ENCODE peak calls at places on chromosomes 3 and 15, in five cellular contexts. H is HuH-7, J is NCI-H226, K is myocyte, Y is stomach. D is an unnamed sample.

GRCh38 chr15:91311986-91312385 is 211.9 kb downstream of the SV2B start:
- DNase-seq in H (no peak), J (no peak), K (no peak), Y (no peak), D (no peak)

GRCh38 chr15:79640206-79640605 is 208.1 kb downstream of the MINAR1 start:
- DNase-seq in H (no peak), J (peak), K (peak), Y (peak), D (no peak)

GRCh38 chr3:95162794-95163193 is 1099.9 kb downstream of the NSUN3 start:
- DNase-seq in H (no peak), J (no peak), K (no peak), Y (no peak), D (no peak)

GRCh38 chr3:58419782-58420512 is 13.7 kb downstream of the PDHB start:
- DNase-seq in H (no peak), J (no peak), K (peak), Y (no peak), D (peak)

GRCh38 chr3:14295777-14296176 is 106.6 kb upstream of the SLC6A6 start:
- DNase-seq in H (peak), J (no peak), K (no peak), Y (no peak), D (no peak)

GRCh38 chr3:53789459-53789858 is 56.8 kb downstream of the CHDH start:
- DNase-seq in H (no peak), J (no peak), K (no peak), Y (no peak), D (no peak)

GRCh38 chr15:72827216-72827615 is 43.7 kb upstream of the ADPGK start:
- DNase-seq in H (no peak), J (no peak), K (peak), Y (no peak), D (no peak)

GRCh38 chr3:140579260-140579659 is 98.6 kb upstream of the TRIM42 start:
- DNase-seq in H (no peak), J (no peak), K (no peak), Y (no peak), D (no peak)

GRCh38 chr3:10198761-10199688 is 34.3 kb downstream of the IRAK2 start:
- DNase-seq in H (no peak), J (peak), K (no peak), Y (peak), D (peak)

GRCh38 chr3:31562525-31562924 is 29.8 kb downstream of the STT3B start:
- DNase-seq in H (no peak), J (no peak), K (no peak), Y (no peak), D (peak)

GRCh38 chr3:57787867-57788623 is 31.9 kb downstream of the SLMAP start:
- DNase-seq in H (no peak), J (peak), K (peak), Y (no peak), D (no peak)

GRCh38 chr3:1103525-1103924 is 10.7 kb downstream of the CNTN6 start:
- DNase-seq in H (no peak), J (no peak), K (no peak), Y (no peak), D (no peak)

GRCh38 chr3:11716576-11717250 is 73.0 kb upstream of the VGLL4 start:
- DNase-seq in H (no peak), J (no peak), K (no peak), Y (no peak), D (no peak)

GRCh38 chr15:71291723-71292122 is 176.5 kb downstream of the THSD4 start:
- DNase-seq in H (no peak), J (no peak), K (no peak), Y (no peak), D (no peak)

GRCh38 chr3:123758081-123758564 is 126.0 kb downstream of the MYLK start:
- DNase-seq in H (no peak), J (peak), K (peak), Y (no peak), D (no peak)

GRCh38 chr3:38578081-38578475 is 71.4 kb downstream of the SCN5A start:
- DNase-seq in H (no peak), J (no peak), K (no peak), Y (peak), D (no peak)

GRCh38 chr3:196378442-196378841 is 40.3 kb upstream of the TM4SF19 start:
- DNase-seq in H (no peak), J (no peak), K (no peak), Y (no peak), D (no peak)

GRCh38 chr3:183324083-183324482 is 71.0 kb downstream of the B3GNT5 start:
- DNase-seq in H (no peak), J (no peak), K (no peak), Y (no peak), D (no peak)

GRCh38 chr3:131163-131889 is 65.2 kb upstream of the CHL1 start:
- DNase-seq in H (no peak), J (no peak), K (no peak), Y (no peak), D (no peak)

GRCh38 chr15:56207092-56207491 is 36.6 kb downstream of the RFX7 start:
- DNase-seq in H (no peak), J (no peak), K (no peak), Y (no peak), D (no peak)

GRCh38 chr3:168546707-168547106 is 451.0 kb upstream of the GOLIM4 start:
- DNase-seq in H (no peak), J (no peak), K (no peak), Y (no peak), D (no peak)

GRCh38 chr3:47020311-47020710 is 40.8 kb downstream of the NBEAL2 start:
- DNase-seq in H (no peak), J (no peak), K (no peak), Y (no peak), D (no peak)

GRCh38 chr3:859135-859534 is 233.7 kb upstream of the CNTN6 start:
- DNase-seq in H (no peak), J (no peak), K (no peak), Y (no peak), D (no peak)

GRCh38 chr3:183360971-183361624 is 67.3 kb downstream of the MCF2L2 start:
- DNase-seq in H (no peak), J (no peak), K (no peak), Y (no peak), D (no peak)

GRCh38 chr3:60384352-60384751 is 866.9 kb downstream of the FHIT start:
- DNase-seq in H (no peak), J (no peak), K (no peak), Y (no peak), D (no peak)

GRCh38 chr15:32855942-32856341 is 138.1 kb downstream of the GREM1 start:
- DNase-seq in H (no peak), J (peak), K (peak), Y (no peak), D (no peak)

GRCh38 chr3:37591130-37591865 is 270.4 kb upstream of the CTDSPL start:
- DNase-seq in H (no peak), J (no peak), K (no peak), Y (no peak), D (no peak)

GRCh38 chr3:194322701-194323174 is 28.4 kb downstream of the CPN2 start:
- DNase-seq in H (no peak), J (peak), K (peak), Y (peak), D (no peak)

GRCh38 chr3:115788921-115789470 is 165.7 kb downstream of the GAP43 start:
- DNase-seq in H (no peak), J (peak), K (peak), Y (no peak), D (no peak)

GRCh38 chr15:73127302-73127936 is 75.2 kb downstream of the NEO1 start:
- DNase-seq in H (peak), J (peak), K (peak), Y (no peak), D (no peak)

GRCh38 chr15:39181901-39182300 is 399.0 kb upstream of the THBS1 start:
- DNase-seq in H (no peak), J (no peak), K (no peak), Y (no peak), D (no peak)

GRCh38 chr3:4848176-4848575 is 131.1 kb upstream of the BHLHE40 start:
- DNase-seq in H (no peak), J (no peak), K (no peak), Y (no peak), D (no peak)

GRCh38 chr3:188513662-188514328 is 359.8 kb downstream of the LPP start:
- DNase-seq in H (no peak), J (no peak), K (no peak), Y (no peak), D (no peak)

GRCh38 chr3:16378920-16379319 is 113.9 kb downstream of the OXNAD1 start:
- DNase-seq in H (no peak), J (peak), K (no peak), Y (no peak), D (no peak)

GRCh38 chr3:17469520-17469919 is 272.9 kb downstream of the TBC1D5 start:
- DNase-seq in H (no peak), J (peak), K (no peak), Y (no peak), D (no peak)

GRCh38 chr3:170500462-170500861 is 81.8 kb downstream of the CLDN11 start:
- DNase-seq in H (no peak), J (no peak), K (no peak), Y (no peak), D (no peak)

GRCh38 chr15:65033659-65034269 is 4.3 kb upstream of the MTFMT start:
- DNase-seq in H (peak), J (no peak), K (peak), Y (no peak), D (no peak)

GRCh38 chr3:106097817-106098410 is 229.1 kb upstream of the CBLB start:
- DNase-seq in H (no peak), J (no peak), K (no peak), Y (no peak), D (no peak)

D was measured in left colon.